ENCODE peak calls at places on chromosome 7, in five cellular contexts. K is WERI-Rb-1; R is HFF-Myc; V is Jurkat, Clone E6-1; E is AG10803. P is an unnamed sample.

GRCh38 chr7:102410123-102410522 is 14.0 kb downstream of the PRKRIP1 start:
- DNase-seq in K (no peak), R (no peak), V (no peak), E (no peak), P (no peak)

GRCh38 chr7:105796365-105796764 is 80.0 kb downstream of the ATXN7L1 start:
- DNase-seq in K (no peak), R (no peak), V (no peak), E (peak), P (no peak)

GRCh38 chr7:47338031-47338430 is 243.9 kb downstream of the TNS3 start:
- DNase-seq in K (no peak), R (no peak), V (no peak), E (peak), P (no peak)

GRCh38 chr7:953547-954327 is 743 bp downstream of the ADAP1 start:
- DNase-seq in K (peak), R (no peak), V (no peak), E (peak), P (peak)

GRCh38 chr7:94923412-94923811 is 16.0 kb downstream of the PPP1R9A start:
- DNase-seq in K (no peak), R (no peak), V (no peak), E (no peak), P (no peak)

GRCh38 chr7:33589911-33590310 is 315.4 kb upstream of the BMPER start:
- DNase-seq in K (no peak), R (no peak), V (no peak), E (no peak), P (no peak)

GRCh38 chr7:28077616-28078015 is 103.0 kb downstream of the JAZF1 start:
- DNase-seq in K (no peak), R (no peak), V (no peak), E (no peak), P (no peak)

GRCh38 chr7:37796134-37796775 is 52.1 kb upstream of the NME8 start:
- DNase-seq in K (no peak), R (no peak), V (no peak), E (no peak), P (no peak)

GRCh38 chr7:135335628-135336139 is 102.0 kb downstream of the STRA8 start:
- DNase-seq in K (peak), R (peak), V (peak), E (peak), P (peak)

GRCh38 chr7:34073676-34074075 is 168.3 kb downstream of the BMPER start:
- DNase-seq in K (no peak), R (no peak), V (no peak), E (peak), P (no peak)

GRCh38 chr7:7702826-7703225 is 15.6 kb downstream of the RPA3 start:
- DNase-seq in K (no peak), R (peak), V (no peak), E (peak), P (no peak)

GRCh38 chr7:154591544-154591943 is 411.4 kb downstream of the PAXIP1 start:
- DNase-seq in K (no peak), R (no peak), V (no peak), E (no peak), P (peak)

GRCh38 chr7:82443801-82444219 is 233 bp upstream of the CACNA2D1 start:
- DNase-seq in K (peak), R (no peak), V (no peak), E (peak), P (peak)

GRCh38 chr7:156999611-157000046 is 10.8 kb downstream of the MNX1 start:
- DNase-seq in K (no peak), R (no peak), V (no peak), E (no peak), P (no peak)

GRCh38 chr7:123797673-123798526 is 47.1 kb upstream of the HYAL4 start:
- DNase-seq in K (no peak), R (peak), V (peak), E (peak), P (no peak)

GRCh38 chr7:99767662-99768061 is 16.3 kb downstream of the CYP3A4 start:
- DNase-seq in K (no peak), R (no peak), V (no peak), E (no peak), P (no peak)

GRCh38 chr7:139772115-139772514 is 5.7 kb downstream of the HIPK2 start:
- DNase-seq in K (no peak), R (no peak), V (no peak), E (no peak), P (no peak)

GRCh38 chr7:101626069-101626671 is 2.9 kb downstream of the MYL10 start:
- DNase-seq in K (no peak), R (no peak), V (no peak), E (no peak), P (no peak)

GRCh38 chr7:107150375-107151073 is 18.3 kb upstream of the HBP1 start:
- DNase-seq in K (peak), R (peak), V (peak), E (peak), P (peak)

GRCh38 chr7:1345796-1346532 is 113.3 kb downstream of the UNCX start:
- DNase-seq in K (no peak), R (no peak), V (no peak), E (no peak), P (peak)

GRCh38 chr7:83550100-83550499 is 98.8 kb downstream of the SEMA3E start:
- DNase-seq in K (no peak), R (no peak), V (no peak), E (peak), P (no peak)

GRCh38 chr7:132577206-132578049 is 1.2 kb upstream of the PLXNA4 start:
- DNase-seq in K (peak), R (no peak), V (no peak), E (peak), P (peak)

GRCh38 chr7:91518058-91518457 is 253.8 kb downstream of the FZD1 start:
- DNase-seq in K (no peak), R (no peak), V (no peak), E (no peak), P (no peak)

GRCh38 chr7:80618105-80618504 is 20.3 kb upstream of the CD36 start:
- DNase-seq in K (no peak), R (no peak), V (no peak), E (no peak), P (no peak)

GRCh38 chr7:128259131-128260056 is 18.3 kb downstream of the LEP start:
- DNase-seq in K (peak), R (peak), V (no peak), E (peak), P (no peak)

GRCh38 chr7:2497500-2498336 is 21.5 kb upstream of the GRIFIN start:
- DNase-seq in K (no peak), R (no peak), V (no peak), E (no peak), P (no peak)

GRCh38 chr7:1120791-1121190 is 32.9 kb downstream of the GPER1 start:
- DNase-seq in K (no peak), R (no peak), V (no peak), E (no peak), P (no peak)

GRCh38 chr7:105677803-105678583 is 96.7 kb upstream of the EFCAB10 start:
- DNase-seq in K (no peak), R (no peak), V (peak), E (peak), P (no peak)

GRCh38 chr7:26151096-26151495 is 902 bp upstream of the NFE2L3 start:
- DNase-seq in K (no peak), R (no peak), V (peak), E (no peak), P (no peak)

GRCh38 chr7:28083159-28083997 is 97.2 kb downstream of the JAZF1 start:
- DNase-seq in K (no peak), R (no peak), V (no peak), E (peak), P (no peak)

GRCh38 chr7:43784030-43785001 is 25.8 kb downstream of the BLVRA start:
- DNase-seq in K (no peak), R (no peak), V (no peak), E (no peak), P (no peak)

GRCh38 chr7:128121731-128122576 is 90.7 kb upstream of the LRRC4 start:
- DNase-seq in K (no peak), R (no peak), V (no peak), E (peak), P (peak)

DNA sequence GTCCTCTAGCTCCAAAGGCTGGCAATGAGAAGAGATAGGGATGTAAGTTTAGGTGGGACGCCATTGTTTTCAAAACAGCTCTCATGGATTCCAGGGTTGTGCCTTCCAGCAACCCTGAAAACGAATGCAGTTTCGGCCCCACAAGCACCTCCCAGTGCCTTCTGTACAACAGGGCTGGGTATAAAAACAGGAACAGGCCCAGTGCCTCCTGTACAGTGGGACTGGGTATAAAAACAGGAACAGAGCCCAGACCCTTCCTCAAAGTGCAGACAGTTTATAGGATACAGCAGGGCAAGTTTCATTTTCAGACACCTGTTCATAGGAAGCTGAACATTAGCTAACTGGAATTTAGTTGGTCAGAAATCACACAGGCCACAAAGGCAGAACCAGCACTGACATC is 663.2 kb upstream of the FOXK1 start:
- DNase-seq in K (no peak), R (no peak), V (no peak), E (no peak), P (no peak)
- H3K4me3 ChIP-seq in K (no peak), R (no peak), V (no peak), E (no peak), P (no peak)

DNA sequence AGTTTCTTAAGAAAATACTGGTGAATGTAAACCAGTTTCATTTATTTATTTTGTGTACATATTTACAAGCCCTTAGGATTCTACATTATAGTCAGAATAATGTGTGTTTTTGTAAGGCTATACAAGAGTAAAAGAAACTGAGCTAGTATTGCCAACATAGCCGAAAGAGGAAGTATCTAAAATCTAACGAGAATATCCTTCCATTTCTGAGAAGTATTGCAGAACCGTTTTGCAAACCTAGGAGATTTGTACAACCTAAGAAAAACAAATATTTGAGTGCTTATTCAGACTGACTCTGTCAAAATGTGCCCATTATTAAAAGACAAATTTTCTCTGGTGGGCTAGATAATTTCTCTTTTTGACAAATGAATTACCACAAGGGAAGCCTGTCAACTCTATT is 434.4 kb upstream of the SEMA3D start:
- DNase-seq in K (no peak), R (no peak), V (no peak), E (no peak), P (no peak)
- H3K4me3 ChIP-seq in K (no peak), R (no peak), V (no peak), E (no peak), P (no peak)

GRCh38 chr7:150954986-150955518 is 23.1 kb downstream of the KCNH2 start:
- DNase-seq in K (no peak), R (no peak), V (no peak), E (no peak), P (no peak)
- H3K4me3 ChIP-seq in K (no peak), R (no peak), V (no peak), E (no peak), P (peak)

GRCh38 chr7:97004931-97005763 is at the start of gene DLX6:
- DNase-seq in K (peak), R (no peak), V (no peak), E (peak), P (peak)

GRCh38 chr7:97006951-97007861 is 1.9 kb downstream of the DLX6 start:
- DNase-seq in K (peak), R (no peak), V (no peak), E (no peak), P (no peak)

GRCh38 chr7:97004237-97004930 is 969 bp upstream of the DLX6 start:
- DNase-seq in K (no peak), R (no peak), V (no peak), E (no peak), P (no peak)

GRCh38 chr7:97005764-97006145 is 402 bp downstream of the DLX6 start:
- DNase-seq in K (no peak), R (no peak), V (no peak), E (peak), P (no peak)

DNA sequence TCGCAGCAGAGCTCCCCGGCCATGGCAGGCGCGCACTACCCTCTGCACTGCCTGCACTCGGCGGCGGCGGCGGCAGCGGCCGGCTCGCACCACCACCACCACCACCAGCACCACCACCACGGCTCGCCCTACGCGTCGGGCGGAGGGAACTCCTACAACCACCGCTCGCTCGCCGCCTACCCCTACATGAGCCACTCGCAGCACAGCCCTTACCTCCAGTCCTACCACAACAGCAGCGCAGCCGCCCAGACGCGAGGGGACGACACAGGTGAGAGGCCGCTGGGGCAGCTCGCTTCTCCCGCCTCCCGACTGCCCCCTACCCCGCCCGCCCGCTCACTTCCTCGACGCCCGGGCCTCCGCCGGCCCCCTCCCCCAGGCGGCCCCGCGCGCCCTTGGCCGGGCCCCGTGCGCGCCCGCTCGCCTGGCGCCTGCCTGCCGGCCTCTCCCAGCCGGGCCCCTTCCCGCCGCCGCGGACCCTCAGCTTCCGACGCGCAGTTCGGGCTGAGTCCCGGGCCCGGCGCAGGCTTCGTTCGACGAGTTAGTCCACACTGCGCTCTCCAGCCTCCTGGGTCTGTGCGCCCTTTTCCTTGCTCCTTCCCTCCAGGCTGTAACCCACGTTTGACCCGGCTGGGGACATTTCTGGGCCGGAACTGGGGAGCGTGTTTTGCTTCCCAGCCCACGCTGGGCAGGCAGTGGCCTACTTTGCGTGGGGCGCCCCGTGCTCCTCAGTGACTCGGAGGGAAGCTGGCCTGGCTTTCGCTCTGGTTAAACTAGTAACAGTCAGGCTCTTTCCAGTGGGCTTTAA is 995 bp downstream of the DLX6 start:
- DNase-seq in K (peak), R (no peak), V (no peak), E (no peak), P (peak)
- H3K4me3 ChIP-seq in K (peak), R (peak), V (peak), E (peak), P (peak)

GRCh38 chr7:39700932-39701331 is 77.6 kb downstream of the RALA start:
- DNase-seq in K (no peak), R (no peak), V (no peak), E (no peak), P (no peak)
- H3K4me3 ChIP-seq in K (no peak), R (no peak), V (no peak), E (no peak), P (no peak)

DNA sequence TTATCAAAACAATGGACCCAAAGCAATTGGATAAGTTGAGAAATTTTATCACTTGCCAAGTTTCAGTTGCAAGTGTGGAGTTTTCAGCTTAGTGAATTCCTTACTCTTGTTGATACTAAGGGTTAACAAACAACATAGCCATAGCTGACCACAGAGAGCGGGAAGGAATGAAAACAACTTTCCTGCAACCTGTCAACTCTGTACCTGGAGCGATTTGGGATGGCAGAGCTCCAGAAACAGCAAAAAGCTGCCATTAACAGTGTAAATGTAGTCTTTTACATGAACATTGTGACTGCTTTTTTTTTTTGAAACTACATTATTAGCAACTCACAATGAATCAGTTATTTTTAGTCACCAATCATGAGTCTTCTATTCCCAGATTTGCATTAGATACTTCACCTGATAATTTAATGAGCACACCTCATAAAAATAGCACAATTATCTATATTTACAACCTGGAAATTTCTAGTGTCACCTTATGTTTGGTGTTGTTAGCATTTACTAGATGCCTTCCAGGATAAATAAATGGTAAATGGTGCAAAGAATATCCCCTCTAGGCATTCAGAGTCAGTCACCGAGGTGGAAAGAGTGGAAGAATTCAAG is 47.6 kb upstream of the RAPGEF5 start:
- DNase-seq in K (no peak), R (no peak), V (no peak), E (no peak), P (no peak)
- H3K4me3 ChIP-seq in K (no peak), R (no peak), V (no peak), E (no peak), P (no peak)

GRCh38 chr7:155776606-155777005 is 35.7 kb downstream of the SHH start:
- DNase-seq in K (no peak), R (no peak), V (no peak), E (no peak), P (no peak)
- H3K4me3 ChIP-seq in K (no peak), R (no peak), V (no peak), E (no peak), P (no peak)

DNA sequence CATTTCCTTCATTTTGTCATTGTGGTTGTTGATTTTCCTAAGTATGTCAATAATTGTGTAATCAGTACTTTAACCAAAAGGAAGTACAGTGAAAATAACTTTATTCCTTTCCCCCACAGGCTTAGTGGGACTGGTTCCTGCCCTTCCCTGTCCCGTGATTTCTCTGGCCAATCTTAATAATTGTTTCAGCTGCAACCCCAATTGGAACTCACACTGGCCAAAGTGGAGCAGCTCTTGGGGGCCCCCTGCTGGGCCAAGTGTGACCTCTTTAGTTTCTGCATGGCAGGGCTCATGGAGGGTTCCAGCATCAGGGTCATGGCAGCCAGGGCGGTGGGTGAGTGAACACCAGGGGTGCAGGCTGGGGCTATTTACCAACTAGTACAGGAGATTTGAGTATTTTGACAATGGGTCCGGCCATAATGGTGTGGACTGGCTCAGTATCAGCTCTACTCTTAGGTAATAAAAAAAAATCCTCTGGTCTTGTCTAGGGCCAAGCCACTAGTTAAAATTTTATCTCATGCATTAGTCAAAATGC is 31.7 kb downstream of the CYCS start:
- DNase-seq in K (peak), R (peak), V (peak), E (peak), P (peak)
- H3K4me3 ChIP-seq in K (peak), R (no peak), V (no peak), E (no peak), P (no peak)

DNA sequence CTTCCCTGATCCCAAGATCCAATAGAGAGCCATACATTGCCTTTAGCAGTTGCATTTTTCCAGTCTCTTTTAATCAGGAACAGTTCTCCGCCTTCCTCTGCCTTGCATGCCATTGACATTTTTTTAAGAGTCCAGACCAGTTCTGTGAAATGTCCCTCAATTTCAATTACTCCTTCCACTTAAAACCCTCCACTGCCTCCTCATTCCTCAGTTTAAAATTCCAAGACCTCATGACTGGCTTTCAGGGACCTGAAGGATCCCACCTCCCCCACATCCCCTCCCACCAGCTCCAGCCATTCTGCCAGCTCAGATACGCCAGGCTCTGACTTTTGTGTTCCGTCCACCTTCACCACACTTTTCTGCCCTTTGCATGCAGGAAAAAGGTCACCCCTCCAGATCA is 8.8 kb downstream of the TNRC18 start:
- DNase-seq in K (no peak), R (no peak), V (no peak), E (peak), P (no peak)
- H3K4me3 ChIP-seq in K (no peak), R (no peak), V (no peak), E (no peak), P (no peak)

GRCh38 chr7:114414151-114415053 is at the start of gene FOXP2:
- DNase-seq in K (peak), R (no peak), V (peak), E (peak), P (no peak)
- H3K4me3 ChIP-seq in K (peak), R (peak), V (no peak), E (peak), P (no peak)